ENCODE peak calls at places on chromosomes 4 and X, in eight cellular contexts. One of them, this sample, is unnamed.

GRCh38 chrX:38117485-38117884 is 103.2 kb downstream of the SRPX start:
- DNase-seq in fibroblast of the aortic adventitia: peak; percentile 40
- DNase-seq in type B pancreatic cell: no peak
- DNase-seq in NCI-H345: peak; percentile 60
- DNase-seq in putamen: no peak
- DNase-seq in ecto neural progenitor cell: no peak
- DNase-seq in RKO: peak; percentile 51
- DNase-seq in PC-3: no peak
- DNase-seq in this sample: peak; percentile 48

GRCh38 chr4:73859614-73860088 is 6.6 kb downstream of the PF4V1 start:
- DNase-seq in PC-3: peak; percentile 36
- DNase-seq in NCI-H345: no peak
- DNase-seq in putamen: no peak
- DNase-seq in ecto neural progenitor cell: no peak
- DNase-seq in RKO: no peak
- DNase-seq in type B pancreatic cell: no peak
- DNase-seq in fibroblast of the aortic adventitia: peak; percentile 85
- DNase-seq in this sample: peak; percentile 59

GRCh38 chr4:39441593-39441992 is 17.1 kb downstream of the RPL9 start:
- DNase-seq in PC-3: no peak
- DNase-seq in RKO: no peak
- DNase-seq in ecto neural progenitor cell: no peak
- DNase-seq in putamen: no peak
- DNase-seq in NCI-H345: no peak
- DNase-seq in fibroblast of the aortic adventitia: no peak
- DNase-seq in type B pancreatic cell: no peak
- DNase-seq in this sample: no peak

GRCh38 chr4:133968174-133968573 is 233.4 kb downstream of the PABPC4L start:
- DNase-seq in fibroblast of the aortic adventitia: no peak
- DNase-seq in ecto neural progenitor cell: no peak
- DNase-seq in NCI-H345: no peak
- DNase-seq in PC-3: peak; percentile 2
- DNase-seq in putamen: no peak
- DNase-seq in RKO: no peak
- DNase-seq in type B pancreatic cell: no peak
- DNase-seq in this sample: no peak

GRCh38 chrX:129577473-129577872 is 37.4 kb downstream of the OCRL start:
- DNase-seq in type B pancreatic cell: no peak
- DNase-seq in RKO: peak; percentile 15
- DNase-seq in fibroblast of the aortic adventitia: peak; percentile 85
- DNase-seq in PC-3: peak; percentile 5
- DNase-seq in putamen: no peak
- DNase-seq in ecto neural progenitor cell: no peak
- DNase-seq in NCI-H345: no peak
- DNase-seq in this sample: peak; percentile 44

GRCh38 chrX:22975786-22976185 is 24.0 kb upstream of the DDX53 start:
- DNase-seq in putamen: no peak
- DNase-seq in fibroblast of the aortic adventitia: no peak
- DNase-seq in RKO: no peak
- DNase-seq in NCI-H345: no peak
- DNase-seq in type B pancreatic cell: no peak
- DNase-seq in ecto neural progenitor cell: no peak
- DNase-seq in PC-3: no peak
- DNase-seq in this sample: no peak

GRCh38 chrX:132489256-132490085 is 633 bp upstream of the MBNL3 start:
- DNase-seq in ecto neural progenitor cell: peak; percentile 56
- DNase-seq in NCI-H345: peak; percentile 55
- DNase-seq in fibroblast of the aortic adventitia: peak; percentile 16
- DNase-seq in putamen: no peak
- DNase-seq in type B pancreatic cell: peak; percentile 80
- DNase-seq in RKO: peak; percentile 61
- DNase-seq in PC-3: peak; percentile 70
- DNase-seq in this sample: no peak

GRCh38 chr4:149441338-149441737 is 374.3 kb downstream of the IQCM start:
- DNase-seq in ecto neural progenitor cell: no peak
- DNase-seq in putamen: no peak
- DNase-seq in PC-3: peak; percentile 40
- DNase-seq in NCI-H345: no peak
- DNase-seq in fibroblast of the aortic adventitia: peak; percentile 25
- DNase-seq in RKO: peak; percentile 12
- DNase-seq in type B pancreatic cell: no peak
- DNase-seq in this sample: peak; percentile 36

GRCh38 chrX:154805696-154806091 is 409 bp upstream of the MPP1 start:
- DNase-seq in type B pancreatic cell: no peak
- DNase-seq in NCI-H345: no peak
- DNase-seq in PC-3: no peak
- DNase-seq in fibroblast of the aortic adventitia: peak; percentile 54
- DNase-seq in ecto neural progenitor cell: no peak
- DNase-seq in putamen: no peak
- DNase-seq in RKO: no peak
- DNase-seq in this sample: peak; percentile 22

GRCh38 chr4:74283614-74284013 is 24.7 kb upstream of the EPGN start:
- DNase-seq in type B pancreatic cell: no peak
- DNase-seq in putamen: no peak
- DNase-seq in PC-3: peak; percentile 95
- DNase-seq in fibroblast of the aortic adventitia: peak; percentile 55
- DNase-seq in ecto neural progenitor cell: no peak
- DNase-seq in RKO: no peak
- DNase-seq in NCI-H345: no peak
- DNase-seq in this sample: peak; percentile 13

GRCh38 chr4:72313121-72313520 is 255.9 kb downstream of the ADAMTS3 start:
- DNase-seq in RKO: no peak
- DNase-seq in ecto neural progenitor cell: no peak
- DNase-seq in NCI-H345: no peak
- DNase-seq in type B pancreatic cell: no peak
- DNase-seq in putamen: no peak
- DNase-seq in fibroblast of the aortic adventitia: no peak
- DNase-seq in PC-3: no peak
- DNase-seq in this sample: no peak

This sample was measured in astrocyte of the cerebellum.